ENCODE peak calls at places on chromosomes 13 and 19, in four cellular contexts. W, B, A and H are unnamed samples.

GRCh38 chr19:43806848-43807247 is 4.6 kb upstream of the LYPD5 start:
- DNase-seq in W (no peak), B (no peak), A (no peak), H (no peak)

GRCh38 chr19:43439183-43440063 is 24.7 kb downstream of the TEX101 start:
- DNase-seq in W (no peak), B (no peak), A (no peak), H (no peak)

GRCh38 chr19:16124953-16125352 is 13.3 kb downstream of the RAB8A start:
- DNase-seq in W (no peak), B (no peak), A (no peak), H (no peak)

GRCh38 chr19:10230155-10230903 is 802 bp downstream of the S1PR2 start:
- DNase-seq in W (no peak), B (peak; percentile 76), A (peak; percentile 40), H (peak; percentile 85)

GRCh38 chr13:56015919-56016318 is 1124.8 kb upstream of the PRR20A start:
- DNase-seq in W (no peak), B (no peak), A (no peak), H (no peak)

GRCh38 chr13:67048084-67048792 is 181.9 kb downstream of the PCDH9 start:
- DNase-seq in W (peak; percentile 93), B (no peak), A (no peak), H (no peak)

GRCh38 chr19:40560092-40560507 is 16.6 kb upstream of the SHKBP1 start:
- DNase-seq in W (no peak), B (peak; percentile 60), A (no peak), H (peak; percentile 61)

GRCh38 chr19:29587518-29587986 is 18.5 kb upstream of the POP4 start:
- DNase-seq in W (peak; percentile 34), B (no peak), A (no peak), H (no peak)

GRCh38 chr13:70959376-70959775 is 851.1 kb upstream of the KLHL1 start:
- DNase-seq in W (no peak), B (no peak), A (no peak), H (no peak)

GRCh38 chr13:101979825-101980224 is 422.0 kb downstream of the FGF14 start:
- DNase-seq in W (no peak), B (no peak), A (no peak), H (no peak)

GRCh38 chr19:37635076-37636056 is 19.9 kb downstream of the ZFP30 start:
- DNase-seq in W (no peak), B (no peak), A (no peak), H (no peak)

GRCh38 chr13:80251403-80251802 is 89.5 kb downstream of the SPRY2 start:
- DNase-seq in W (peak; percentile 52), B (no peak), A (no peak), H (no peak)

GRCh38 chr13:90201198-90201597 is 1146.3 kb upstream of the MIR17HG start:
- DNase-seq in W (no peak), B (no peak), A (no peak), H (no peak)

GRCh38 chr19:3981736-3982681 is 3.3 kb downstream of the EEF2 start:
- DNase-seq in W (no peak), B (no peak), A (no peak), H (no peak)

GRCh38 chr13:91313103-91313502 is 34.4 kb upstream of the MIR17HG start:
- DNase-seq in W (peak; percentile 3), B (no peak), A (no peak), H (no peak)

GRCh38 chr13:100946588-100946987 is 272.0 kb upstream of the TMTC4 start:
- DNase-seq in W (no peak), B (no peak), A (no peak), H (no peak)

GRCh38 chr19:38769635-38770211 is 3.6 kb downstream of the LGALS7 start:
- DNase-seq in W (peak; percentile 69), B (peak; percentile 98), A (peak; percentile 76), H (peak; percentile 97)

GRCh38 chr19:995051-995827 is 5.0 kb upstream of the GRIN3B start:
- DNase-seq in W (no peak), B (no peak), A (no peak), H (peak; percentile 93)

GRCh38 chr19:29945017-29945416 is 3.0 kb downstream of the URI1 start:
- DNase-seq in W (no peak), B (no peak), A (no peak), H (no peak)

GRCh38 chr19:39524495-39524894 is 8.2 kb downstream of the EID2B start:
- DNase-seq in W (no peak), B (no peak), A (no peak), H (no peak)

GRCh38 chr13:45446181-45446580 is 18.6 kb upstream of the COG3 start:
- DNase-seq in W (peak; percentile 67), B (no peak), A (no peak), H (no peak)

GRCh38 chr19:48817585-48818124 is 6.8 kb upstream of the BCAT2 start:
- DNase-seq in W (no peak), B (no peak), A (no peak), H (no peak)

GRCh38 chr13:85148009-85148408 is 651.2 kb downstream of the SLITRK6 start:
- DNase-seq in W (no peak), B (no peak), A (no peak), H (no peak)

GRCh38 chr19:18798384-18799352 is 7.6 kb upstream of the COMP start:
- DNase-seq in W (no peak), B (no peak), A (no peak), H (no peak)

GRCh38 chr19:4694211-4694987 is 24.3 kb upstream of the MYDGF start:
- DNase-seq in W (peak; percentile 96), B (peak; percentile 79), A (no peak), H (no peak)

GRCh38 chr19:53906211-53907192 is 2.6 kb upstream of the CACNG7 start:
- DNase-seq in W (no peak), B (peak; percentile 77), A (no peak), H (peak; percentile 75)

GRCh38 chr13:94972262-94972661 is 259.9 kb upstream of the SOX21 start:
- DNase-seq in W (no peak), B (no peak), A (no peak), H (no peak)

GRCh38 chr13:94968040-94968756 is 255.9 kb upstream of the SOX21 start:
- DNase-seq in W (no peak), B (no peak), A (no peak), H (no peak)

GRCh38 chr13:94966380-94966779 is 254.0 kb upstream of the SOX21 start:
- DNase-seq in W (no peak), B (no peak), A (no peak), H (no peak)

GRCh38 chr13:94968757-94969086 is 256.4 kb upstream of the SOX21 start:
- DNase-seq in W (no peak), B (no peak), A (no peak), H (no peak)

DNA sequence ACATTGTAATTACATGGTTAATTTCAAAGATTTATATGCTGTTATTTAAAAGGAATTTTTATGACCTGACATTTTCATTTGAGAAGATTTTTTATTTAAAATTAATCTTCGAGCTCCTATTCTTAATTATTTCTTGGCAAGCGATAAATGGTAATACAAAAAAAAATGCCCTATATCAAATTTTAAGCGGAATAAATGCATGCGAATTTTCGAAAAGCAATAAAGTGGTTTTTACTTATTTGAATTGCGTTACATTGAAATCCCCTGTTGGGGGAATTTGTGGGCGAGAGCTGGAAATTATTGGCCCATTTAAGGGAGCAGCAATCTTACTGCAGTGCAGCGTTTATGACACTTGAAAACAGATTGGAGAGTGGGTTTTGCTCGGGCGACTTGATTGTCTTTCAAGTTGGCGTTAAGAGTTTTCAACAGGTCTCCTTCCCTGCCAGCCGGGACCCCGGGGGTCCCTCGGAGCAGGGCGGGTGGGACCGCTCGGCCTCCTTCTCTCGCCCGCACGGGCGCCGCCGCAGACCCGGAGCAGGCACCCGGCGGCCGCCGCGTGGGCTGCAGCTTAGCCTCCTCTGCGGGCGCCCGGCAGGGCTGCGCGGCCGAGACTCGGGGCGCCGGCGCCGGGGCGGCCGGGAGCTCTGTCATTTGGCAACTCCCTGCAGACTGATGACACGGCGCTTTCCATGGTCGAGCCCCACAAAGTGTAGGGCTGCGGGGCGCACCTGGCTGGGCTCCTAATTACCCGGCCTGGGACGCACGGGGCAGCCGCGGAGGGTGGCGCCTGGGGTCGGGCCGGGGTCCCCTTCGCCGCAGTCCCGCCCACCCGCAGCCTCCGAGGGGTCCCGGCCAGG is 255.1 kb upstream of the SOX21 start:
- DNase-seq in W (no peak), B (peak; percentile 54), A (no peak), H (peak; percentile 67)
- H3K4me3 ChIP-seq in W (peak overlapping the region; percentile 56), B (peak overlapping the region; percentile 19), A (peak overlapping the region; percentile 36), H (peak overlapping the region; percentile 14)

DNA sequence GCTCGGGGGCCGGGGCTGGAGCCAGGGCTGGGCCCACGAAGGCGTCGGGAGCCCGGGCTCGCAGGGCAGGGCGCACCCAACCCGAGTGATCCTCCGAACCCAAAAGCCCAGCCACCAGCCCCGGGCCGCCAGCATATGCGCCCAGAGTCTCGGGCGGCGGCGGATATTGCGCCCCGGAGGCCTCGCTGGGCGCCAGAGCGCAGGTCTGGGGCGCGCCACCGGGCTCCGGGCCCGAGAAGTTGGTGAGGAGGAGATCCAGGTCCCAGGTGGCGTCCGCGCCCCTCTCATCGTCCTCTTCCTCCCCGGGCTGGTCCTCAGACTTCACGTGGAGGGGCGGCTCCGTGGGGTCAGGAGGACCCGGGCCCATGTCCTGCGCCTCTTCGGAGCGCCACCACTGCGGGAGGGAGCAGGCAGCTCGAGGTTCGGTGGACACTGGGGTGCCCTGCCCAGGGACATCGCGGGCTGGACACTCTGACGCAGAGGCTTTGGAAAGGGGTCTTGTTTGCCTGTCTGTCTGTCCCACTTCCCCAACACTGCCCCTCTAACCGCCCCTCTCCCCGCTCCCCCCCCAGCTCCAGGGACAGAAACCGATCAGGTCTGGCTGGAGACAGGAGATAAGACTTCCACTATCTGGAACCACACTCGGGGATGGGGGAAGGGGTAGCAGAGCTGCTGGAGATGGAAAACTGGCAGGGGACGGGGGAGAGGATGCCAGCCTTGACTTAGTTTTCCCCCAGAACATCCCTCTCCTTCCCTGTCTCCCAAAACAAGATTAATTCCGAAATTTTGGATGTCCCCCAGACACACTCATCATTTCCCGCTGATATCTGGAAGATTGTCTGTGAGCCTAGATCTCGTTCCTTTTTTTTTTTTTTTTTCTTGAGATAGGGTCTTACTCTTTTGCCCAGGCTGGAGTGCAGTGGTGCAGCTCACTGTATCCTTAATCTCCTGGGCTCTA is 973 bp downstream of the KLF1 start:
- DNase-seq in W (no peak), B (no peak), A (no peak), H (no peak)
- TF ChIP-seq CTCF in W (no peak), B (no peak), A (no peak), H (no peak)

GRCh38 chr13:99224019-99224418 is 23.4 kb downstream of the UBAC2 start:
- DNase-seq in W (no peak), B (no peak), A (no peak), H (no peak)
- H3K27ac ChIP-seq in W (no peak overlapping the region), B (no peak overlapping the region), A (no peak overlapping the region), H (no peak overlapping the region)

GRCh38 chr19:45781282-45782161 is 768 bp downstream of the DMPK start:
- DNase-seq in W (no peak), B (peak; percentile 78), A (no peak), H (peak; percentile 83)
- H3K4me3 ChIP-seq in W (peak overlapping the region; percentile 37), B (peak overlapping the region; percentile 37), A (peak overlapping the region; percentile 50), H (peak overlapping the region; percentile 32)

DNA sequence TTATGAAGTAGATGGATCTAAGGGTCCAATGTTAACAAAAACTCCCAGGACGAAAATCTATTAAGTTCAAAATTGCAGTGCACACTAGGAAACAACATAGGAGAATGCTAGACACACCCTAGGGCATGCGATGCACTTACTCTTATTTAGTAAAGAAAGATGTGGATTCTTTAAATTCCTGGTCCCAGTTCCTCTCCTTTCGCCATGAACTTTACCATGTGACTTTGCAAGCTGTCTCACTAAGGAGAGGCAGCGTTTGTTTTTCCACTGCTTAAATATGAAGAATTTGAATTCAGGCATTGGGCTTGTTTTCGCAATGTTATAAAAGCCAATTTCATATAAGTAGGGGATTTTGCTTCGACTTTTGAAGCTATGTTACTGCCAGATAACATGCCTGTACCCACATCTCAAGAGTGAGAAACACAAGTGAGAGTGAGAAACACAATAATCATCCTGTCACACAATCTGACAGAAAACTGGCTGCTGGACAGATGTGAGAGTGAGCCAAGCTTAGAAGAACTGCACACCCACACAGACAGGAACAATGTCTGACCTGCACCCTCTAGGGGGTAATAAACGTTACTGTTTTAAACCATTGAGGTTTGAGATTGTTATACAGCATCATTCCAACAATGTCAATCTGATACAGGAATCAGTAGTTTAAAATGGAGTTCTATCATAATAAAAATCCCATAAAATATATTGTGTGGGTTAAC is 1308.5 kb downstream of the SLITRK5 start:
- DNase-seq in W (no peak), B (no peak), A (no peak), H (no peak)
- TF ChIP-seq CTCF in W (peak; percentile 34), B (peak; percentile 27), A (no peak), H (no peak)